ENCODE peak calls at places on chromosomes 1 and 21, in six cellular contexts. G is brain microvascular endothelial cell; K is activated CD8-positive, alpha-beta T cell treated with anti-CD3 and anti-CD28 coated beads for 36 hours; D is left cardiac atrium; S is ureter; Q is GM12864. I is an unnamed sample.

GRCh38 chr1:197663178-197663953 is 111.9 kb downstream of the DENND1B start:
- DNase-seq in G (no peak), K (no peak), D (no peak), S (no peak), Q (no peak), I (no peak)

GRCh38 chr21:32481875-32482408 is 69.4 kb downstream of the EVA1C start:
- DNase-seq in G (no peak), K (no peak), D (no peak), S (no peak), Q (no peak), I (no peak)

GRCh38 chr1:197683895-197684553 is 91.3 kb downstream of the DENND1B start:
- DNase-seq in G (no peak), K (no peak), D (no peak), S (no peak), Q (no peak), I (no peak)

GRCh38 chr1:217562229-217562878 is 68.5 kb downstream of the GPATCH2 start:
- DNase-seq in G (peak; percentile 51), K (no peak), D (no peak), S (no peak), Q (no peak), I (no peak)

GRCh38 chr1:231866392-231867331 is 240.1 kb downstream of the DISC1 start:
- DNase-seq in G (peak; percentile 41), K (peak; percentile 70), D (peak; percentile 67), S (peak; percentile 63), Q (peak; percentile 7), I (peak; percentile 67)

GRCh38 chr21:39007532-39007931 is 175.7 kb downstream of the PSMG1 start:
- DNase-seq in G (no peak), K (no peak), D (no peak), S (no peak), Q (no peak), I (no peak)

GRCh38 chr1:9248341-9249262 is 14.0 kb downstream of the H6PD start:
- DNase-seq in G (no peak), K (no peak), D (no peak), S (no peak), Q (no peak), I (no peak)

GRCh38 chr21:42862774-42863503 is 16.4 kb downstream of the WDR4 start:
- DNase-seq in G (no peak), K (no peak), D (no peak), S (no peak), Q (no peak), I (no peak)

GRCh38 chr1:179824265-179824664 is 53.3 kb downstream of the TOR1AIP2 start:
- DNase-seq in G (no peak), K (no peak), D (no peak), S (peak; percentile 34), Q (no peak), I (peak; percentile 12)

GRCh38 chr1:206464456-206464964 is 5.8 kb upstream of the IKBKE start:
- DNase-seq in G (peak; percentile 83), K (no peak), D (no peak), S (no peak), Q (no peak), I (no peak)

GRCh38 chr1:157198619-157199420 is 60.6 kb upstream of the ETV3 start:
- DNase-seq in G (no peak), K (peak; percentile 16), D (no peak), S (peak; percentile 65), Q (no peak), I (no peak)

GRCh38 chr1:53511933-53512806 is 53.0 kb downstream of the DMRTB1 start:
- DNase-seq in G (peak; percentile 82), K (no peak), D (peak; percentile 50), S (no peak), Q (no peak), I (no peak)

GRCh38 chr1:246155923-246156322 is 351.2 kb downstream of the SMYD3 start:
- DNase-seq in G (no peak), K (no peak), D (no peak), S (no peak), Q (no peak), I (no peak)

GRCh38 chr1:188386161-188386560 is 1557.4 kb downstream of the PLA2G4A start:
- DNase-seq in G (no peak), K (no peak), D (no peak), S (no peak), Q (no peak), I (peak; percentile 52)

GRCh38 chr1:199247891-199248290 is 609.1 kb downstream of the PTPRC start:
- DNase-seq in G (no peak), K (no peak), D (no peak), S (no peak), Q (no peak), I (no peak)

I was measured in testis.